ENCODE peak calls at places on chromosomes 3 and 15, in eight cellular contexts. I is Panc1, V is heart left ventricle, Z is stomach, C is GM12878, S is endothelial cell of umbilical vein, D is lower lobe of right lung, J is transverse colon. K is an unnamed sample. For H3K36me3, the result is how much of the 10 kb centered on the place peaks cover.

GRCh38 chr15:90106522-90107117 is 4.4 kb upstream of the IDH2 start:
- DNase-seq in J (no peak), S (peak), D (no peak), Z (no peak), I (no peak), C (no peak), V (peak), K (peak)

GRCh38 chr15:58734859-58735258 is 14.6 kb downstream of the ADAM10 start:
- DNase-seq in I (no peak), Z (no peak), S (no peak), J (no peak), V (no peak), C (no peak), D (no peak), K (no peak)

GRCh38 chr3:108381531-108381930 is 85.2 kb downstream of the HHLA2 start:
- DNase-seq in Z (no peak), D (no peak), J (no peak), I (no peak), V (no peak), S (no peak), C (no peak), K (no peak)

GRCh38 chr15:20355256-20355868 is 186.2 kb downstream of the GOLGA6L6 start:
- DNase-seq in D (no peak), V (peak), I (no peak), S (no peak), C (no peak), Z (no peak), J (no peak), K (no peak)

GRCh38 chr3:180762866-180763265 is 83.6 kb upstream of the CCDC39 start:
- DNase-seq in S (no peak), V (no peak), C (no peak), Z (no peak), D (no peak), J (no peak), I (no peak), K (no peak)

GRCh38 chr3:50623840-50624474 is 7.0 kb downstream of the MAPKAPK3 start:
- DNase-seq in I (no peak), J (no peak), D (no peak), C (no peak), V (no peak), Z (no peak), S (peak), K (peak)

GRCh38 chr3:170844377-170844776 is 25.6 kb downstream of the RPL22L1 start:
- DNase-seq in I (no peak), J (no peak), S (no peak), D (no peak), C (no peak), Z (no peak), V (no peak), K (no peak)

GRCh38 chr3:84126160-84126559 is 832.6 kb upstream of the CADM2 start:
- DNase-seq in J (no peak), Z (no peak), C (no peak), S (no peak), D (no peak), V (no peak), I (no peak), K (no peak)

GRCh38 chr3:8986741-8987672 is 23.7 kb upstream of the RAD18 start:
- DNase-seq in I (no peak), J (no peak), S (no peak), V (no peak), Z (no peak), C (no peak), D (no peak), K (no peak)

GRCh38 chr15:68258684-68259083 is 18.9 kb upstream of the FEM1B start:
- DNase-seq in J (peak), V (no peak), S (no peak), Z (no peak), D (no peak), I (no peak), C (no peak), K (peak)

GRCh38 chr15:66071160-66071559 is 182.4 kb downstream of the MEGF11 start:
- DNase-seq in D (no peak), V (no peak), I (no peak), J (no peak), Z (peak), C (no peak), S (no peak), K (no peak)

GRCh38 chr3:186512570-186513302 is 31.4 kb downstream of the CRYGS start:
- DNase-seq in J (no peak), V (no peak), Z (no peak), I (no peak), S (no peak), D (no peak), C (no peak), K (no peak)

GRCh38 chr3:187533797-187534196 is 136.4 kb downstream of the SST start:
- DNase-seq in J (no peak), V (no peak), S (no peak), C (no peak), Z (no peak), I (no peak), D (no peak), K (no peak)

GRCh38 chr3:48232734-48233133 is 8.2 kb upstream of the ZNF589 start:
- DNase-seq in J (peak), S (peak), I (no peak), C (peak), Z (peak), D (peak), V (peak), K (peak)

GRCh38 chr3:171896341-171896740 is 53.2 kb downstream of the TMEM212 start:
- DNase-seq in J (no peak), I (no peak), Z (no peak), D (no peak), V (no peak), C (no peak), S (no peak), K (no peak)

GRCh38 chr3:80192871-80193270 is 425.1 kb upstream of the ROBO1 start:
- DNase-seq in C (no peak), D (no peak), J (no peak), Z (no peak), V (no peak), I (no peak), S (peak), K (no peak)

GRCh38 chr3:64460877-64461276 is 226.9 kb downstream of the ADAMTS9 start:
- DNase-seq in I (no peak), V (no peak), Z (no peak), J (no peak), C (no peak), D (no peak), S (no peak), K (peak)

GRCh38 chr15:67133738-67134576 is 68.6 kb downstream of the SMAD3 start:
- DNase-seq in Z (no peak), V (no peak), S (peak), I (no peak), C (no peak), J (peak), D (no peak), K (peak)

GRCh38 chr3:128572644-128573105 is 77.9 kb downstream of the RPN1 start:
- DNase-seq in D (no peak), Z (no peak), J (peak), I (no peak), C (peak), S (no peak), V (no peak), K (no peak)

GRCh38 chr3:14411166-14411526 is 8.7 kb downstream of the SLC6A6 start:
- DNase-seq in Z (peak), D (peak), V (no peak), J (no peak), C (no peak), I (no peak), S (no peak), K (no peak)

GRCh38 chr3:179768080-179768479 is 115.2 kb downstream of the USP13 start:
- DNase-seq in V (no peak), Z (no peak), D (no peak), S (peak), I (no peak), C (no peak), J (peak), K (peak)

GRCh38 chr15:37885651-37886050 is 48.8 kb upstream of the TMCO5A start:
- DNase-seq in J (no peak), V (no peak), Z (no peak), I (no peak), S (no peak), C (no peak), D (no peak), K (peak)

GRCh38 chr3:126556637-126557414 is 1.9 kb downstream of the C3orf22 start:
- DNase-seq in I (no peak), J (peak), V (no peak), D (peak), S (no peak), Z (peak), C (no peak), K (no peak)

GRCh38 chr3:133662256-133662773 is 574 bp upstream of the TOPBP1 start:
- DNase-seq in I (no peak), D (no peak), Z (no peak), V (no peak), C (no peak), S (peak), J (no peak), K (peak)

GRCh38 chr3:86420990-86421739 is 569.8 kb downstream of the VGLL3 start:
- DNase-seq in D (no peak), S (no peak), Z (no peak), C (no peak), J (no peak), I (no peak), V (no peak), K (no peak)

GRCh38 chr3:50323614-50324199 is 1.2 kb upstream of the HYAL2 start:
- DNase-seq in C (no peak), I (no peak), Z (no peak), V (peak), S (peak), D (peak), J (no peak), K (no peak)

GRCh38 chr3:24373198-24373959 is 121.3 kb downstream of the THRB start:
- DNase-seq in I (no peak), V (peak), Z (peak), D (peak), C (no peak), J (no peak), S (no peak), K (no peak)

GRCh38 chr3:24368605-24369004 is 126.0 kb downstream of the THRB start:
- DNase-seq in S (no peak), Z (no peak), V (no peak), C (no peak), D (no peak), J (no peak), I (no peak), K (no peak)

GRCh38 chr3:24367681-24368264 is 126.9 kb downstream of the THRB start:
- DNase-seq in S (no peak), C (no peak), V (no peak), I (no peak), J (no peak), Z (no peak), D (no peak), K (no peak)

GRCh38 chr3:24372559-24373197 is 122.0 kb downstream of the THRB start:
- DNase-seq in C (no peak), Z (no peak), D (no peak), V (no peak), I (no peak), S (no peak), J (no peak), K (no peak)

GRCh38 chr3:24370352-24370751 is 124.3 kb downstream of the THRB start:
- DNase-seq in Z (no peak), V (no peak), D (no peak), S (no peak), J (no peak), I (no peak), C (no peak), K (no peak)
- H3K36me3 ChIP-seq in Z (under half), V (under half), D (under half), S (under half), J (under half), I (under half), C (under half), K (under half)

GRCh38 chr15:92891533-92892200 is 8.5 kb upstream of the CHD2 start:
- DNase-seq in D (no peak), S (no peak), C (no peak), J (no peak), I (no peak), V (no peak), Z (no peak), K (no peak)
- H3K36me3 ChIP-seq in D (half or more), S (half or more), C (under half), J (under half), I (half or more), V (half or more), Z (half or more), K (half or more)

DNA sequence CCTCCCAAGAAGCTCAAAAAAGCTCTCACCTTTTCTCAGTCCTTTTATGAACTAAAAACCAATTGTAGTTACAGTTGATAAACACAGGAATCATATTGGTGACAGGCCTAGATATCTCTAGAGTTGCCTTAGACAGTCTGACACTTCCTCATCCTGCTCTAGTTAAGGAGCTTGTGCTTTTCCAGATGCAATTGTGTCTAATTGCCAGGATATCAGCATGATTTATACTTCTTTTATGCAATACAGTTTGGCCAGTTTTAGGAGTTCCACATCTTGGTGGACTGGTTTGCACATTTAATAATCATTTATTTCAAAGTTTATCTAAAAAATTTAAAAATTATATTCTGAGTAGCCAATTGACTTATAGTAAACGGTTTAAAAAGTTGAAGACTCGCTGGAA is 95.7 kb downstream of the DUT start:
- DNase-seq in Z (no peak), D (no peak), I (no peak), J (no peak), C (no peak), V (no peak), S (no peak), K (no peak)
- H3K36me3 ChIP-seq in Z (half or more), D (under half), I (under half), J (under half), C (under half), V (half or more), S (under half), K (half or more)

GRCh38 chr15:40773496-40773895 is 3.7 kb downstream of the C15orf62 start:
- DNase-seq in I (no peak), D (peak), Z (no peak), S (no peak), V (no peak), C (no peak), J (no peak), K (no peak)
- H3K36me3 ChIP-seq in I (under half), D (half or more), Z (half or more), S (under half), V (half or more), C (under half), J (under half), K (under half)

GRCh38 chr15:55356985-55357585 is 38.1 kb downstream of the PIGB start:
- DNase-seq in D (no peak), J (no peak), V (no peak), I (no peak), Z (no peak), C (no peak), S (no peak), K (no peak)
- H3K36me3 ChIP-seq in D (half or more), J (under half), V (half or more), I (under half), Z (half or more), C (under half), S (under half), K (under half)

DNA sequence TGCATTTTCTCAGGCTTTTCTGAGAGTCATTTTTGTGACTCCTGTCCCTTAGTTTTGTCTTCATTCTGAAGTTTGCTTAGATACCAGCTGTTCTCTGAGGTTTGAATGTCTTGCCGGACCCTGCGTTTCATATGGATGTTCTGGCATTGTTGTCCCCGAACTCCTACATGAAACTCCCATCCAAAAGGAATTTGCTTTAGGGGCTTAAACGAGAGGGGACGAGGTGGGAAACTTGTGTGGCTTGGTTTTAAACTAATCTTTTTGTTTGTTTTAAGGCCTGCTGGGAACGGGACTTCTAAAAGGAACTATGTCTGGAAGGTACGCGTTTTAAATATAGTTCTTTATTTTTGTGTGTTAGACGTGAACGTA is 655 bp downstream of the RPL35A start:
- DNase-seq in Z (no peak), V (no peak), S (no peak), C (no peak), D (no peak), J (no peak), I (no peak), K (no peak)
- H3K36me3 ChIP-seq in Z (under half), V (under half), S (under half), C (under half), D (under half), J (under half), I (under half), K (under half)

DNA sequence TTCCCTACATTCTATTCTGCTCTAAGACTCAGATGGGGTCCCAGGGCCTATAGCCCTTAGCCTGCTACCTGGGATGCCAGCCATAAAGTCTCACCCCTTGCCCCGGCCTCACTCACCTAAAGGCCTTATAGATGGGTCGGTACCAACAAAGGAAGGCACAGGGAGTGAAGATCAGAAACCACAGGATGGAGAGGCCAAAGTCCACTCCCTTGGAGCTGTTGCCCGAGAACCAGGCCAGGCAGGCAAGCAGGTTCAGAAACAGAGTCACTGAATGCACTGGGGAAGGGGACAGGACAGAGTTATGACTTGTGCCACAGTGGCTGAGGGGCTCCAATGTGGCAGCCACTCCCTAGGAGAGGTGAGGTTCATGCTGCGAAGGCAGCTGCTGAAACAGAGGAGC is 7.4 kb upstream of the ULK3 start:
- DNase-seq in S (no peak), Z (no peak), D (no peak), I (no peak), V (no peak), C (no peak), J (no peak), K (no peak)
- H3K36me3 ChIP-seq in S (under half), Z (half or more), D (half or more), I (under half), V (half or more), C (under half), J (under half), K (under half)